ENCODE peak calls at places on chromosome 9, in seven cellular contexts. X is HCT116, M is mucosa of descending colon, V is left lung, L is A673, R is osteoblast, Y is H9. E is an unnamed sample. For H3K9me3 and H3K4me1, the result is how much of the 10 kb centered on the place peaks cover.

GRCh38 chr9:85522459-85523092 is 219.2 kb downstream of the AGTPBP1 start:
- DNase-seq in V (peak), X (no peak), M (no peak), L (peak), Y (peak), R (no peak), E (no peak)

GRCh38 chr9:136985027-136985602 is 2.3 kb downstream of the LCNL1 start:
- DNase-seq in V (no peak), Y (no peak), R (no peak), X (no peak), M (no peak), L (no peak), E (no peak)

GRCh38 chr9:137648396-137648795 is 29.6 kb downstream of the EHMT1 start:
- DNase-seq in R (no peak), L (no peak), M (no peak), Y (no peak), X (no peak), V (no peak), E (no peak)

GRCh38 chr9:88814521-88815101 is 176.7 kb upstream of the S1PR3 start:
- DNase-seq in L (peak), R (peak), Y (no peak), X (no peak), M (no peak), V (no peak), E (no peak)

GRCh38 chr9:115594551-115594950 is 476.6 kb upstream of the TNC start:
- DNase-seq in R (no peak), L (peak), V (no peak), X (no peak), M (no peak), Y (no peak), E (no peak)

GRCh38 chr9:114592356-114592755 is 4.8 kb downstream of the ATP6V1G1 start:
- DNase-seq in Y (no peak), M (no peak), R (peak), L (no peak), X (no peak), V (no peak), E (no peak)

GRCh38 chr9:32524558-32525461 is 1.2 kb downstream of the RIGI start:
- DNase-seq in X (no peak), Y (peak), V (no peak), L (peak), M (no peak), R (no peak), E (peak)

GRCh38 chr9:128098017-128098935 is 29.3 kb downstream of the PTGES2 start:
- DNase-seq in M (peak), L (peak), R (peak), Y (peak), V (peak), X (peak), E (peak)

DNA sequence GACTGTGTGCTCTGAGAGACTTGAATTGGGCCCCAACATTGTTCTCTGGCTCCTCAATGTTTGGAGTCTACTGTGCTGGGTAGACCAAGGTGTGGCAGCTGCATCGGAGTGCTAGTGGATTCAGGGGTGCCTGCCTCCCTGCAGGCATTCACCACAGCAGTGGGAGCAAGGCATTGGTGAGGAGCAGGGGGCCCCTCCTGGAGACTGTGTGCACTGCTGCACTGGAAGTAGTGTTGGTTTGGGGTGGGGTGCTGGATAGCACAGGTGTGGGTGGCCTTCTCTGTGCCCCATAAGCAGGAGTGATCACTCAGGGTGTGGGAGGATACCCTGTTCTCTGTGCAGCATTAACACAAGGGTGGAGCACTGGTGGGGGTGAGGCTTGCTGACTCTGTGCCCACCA is 39.2 kb downstream of the INSL6 start:
- DNase-seq in R (no peak), M (peak), X (no peak), V (no peak), L (no peak), Y (no peak), E (no peak)
- H3K9me3 ChIP-seq in R (under half), M (under half), X (under half), V (under half), L (under half), Y (under half), E (under half)

GRCh38 chr9:121735065-121735791 is 83.8 kb downstream of the DAB2IP start:
- DNase-seq in R (peak), X (no peak), Y (peak), V (no peak), M (no peak), L (peak), E (no peak)

GRCh38 chr9:121736147-121736721 is 84.8 kb downstream of the DAB2IP start:
- DNase-seq in X (no peak), R (peak), M (peak), Y (peak), V (peak), L (no peak), E (peak)

GRCh38 chr9:121734465-121734864 is 83.0 kb downstream of the DAB2IP start:
- DNase-seq in M (no peak), L (no peak), Y (no peak), X (no peak), V (no peak), R (peak), E (no peak)

GRCh38 chr9:121736964-121737462 is 85.6 kb downstream of the DAB2IP start:
- DNase-seq in R (no peak), L (no peak), Y (peak), V (peak), M (peak), X (no peak), E (peak)

DNA sequence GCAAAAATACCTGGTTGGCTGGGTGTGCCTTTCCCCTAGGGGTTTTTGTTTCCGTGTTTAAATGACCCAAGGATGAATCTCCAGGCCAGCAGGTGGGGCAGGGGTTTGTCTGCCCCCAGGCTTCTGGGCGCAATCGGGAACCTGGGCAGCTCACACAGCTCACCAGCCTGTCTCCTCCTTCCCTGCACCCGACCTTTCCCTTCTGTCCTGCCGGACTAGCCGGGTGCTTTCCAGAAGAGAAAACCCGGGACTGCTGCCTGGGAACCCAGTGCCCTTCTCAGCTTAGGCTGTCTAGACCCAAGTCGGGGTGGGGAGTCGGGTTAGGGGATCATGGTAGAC is 84.3 kb downstream of the DAB2IP start:
- DNase-seq in L (no peak), X (no peak), Y (peak), R (no peak), M (no peak), V (no peak), E (no peak)
- H3K4me1 ChIP-seq in L (under half), X (under half), Y (under half), R (under half), M (half or more), V (under half), E (under half)

GRCh38 chr9:119907056-119907455 is 537.8 kb upstream of the BRINP1 start:
- DNase-seq in M (no peak), V (no peak), X (no peak), Y (no peak), L (no peak), R (no peak), E (no peak)

GRCh38 chr9:119902611-119903010 is 533.4 kb upstream of the BRINP1 start:
- DNase-seq in X (no peak), R (no peak), M (no peak), V (no peak), L (no peak), Y (no peak), E (no peak)

GRCh38 chr9:119905706-119906105 is 536.5 kb upstream of the BRINP1 start:
- DNase-seq in Y (no peak), V (no peak), R (no peak), M (no peak), X (no peak), L (no peak), E (no peak)
- TF ChIP-seq CTCF in Y (no peak), V (no peak), R (no peak), M (no peak), X (no peak), L (no peak), E (no peak)

DNA sequence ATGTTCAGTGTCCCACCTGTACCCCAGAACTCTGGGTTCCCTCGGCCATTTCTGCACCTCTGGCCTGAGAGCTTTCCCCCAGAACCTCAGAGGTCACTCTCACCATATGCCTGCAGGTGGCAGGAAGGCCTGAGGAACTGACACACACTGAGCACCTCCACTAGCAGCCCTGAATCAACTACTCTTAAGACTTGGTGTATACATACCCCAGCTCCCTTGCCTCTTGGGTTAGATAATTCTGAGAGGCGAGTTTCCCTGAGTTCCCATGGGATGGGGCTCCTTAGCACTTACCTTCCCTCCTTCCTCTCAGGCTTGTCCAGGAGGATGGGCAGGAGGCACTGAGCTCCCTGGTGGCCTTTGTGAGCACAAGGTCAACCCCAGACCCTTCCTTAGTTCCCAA is 86.1 kb downstream of the HSD17B3 start:
- DNase-seq in L (no peak), R (no peak), V (no peak), X (no peak), M (no peak), Y (no peak), E (no peak)
- H3K9me3 ChIP-seq in L (under half), R (under half), V (under half), X (under half), M (under half), Y (under half), E (under half)

GRCh38 chr9:113221003-113221799 is at the start of the genes FKBP15 and SLC31A1:
- DNase-seq in Y (peak), X (peak), L (peak), V (peak), R (peak), M (peak), E (peak)
- H3K4me1 ChIP-seq in Y (under half), X (under half), L (under half), V (under half), R (under half), M (under half), E (under half)

GRCh38 chr9:132824151-132824550 is 53.9 kb downstream of the AK8 start:
- DNase-seq in Y (no peak), L (no peak), V (no peak), M (no peak), X (no peak), R (no peak), E (no peak)

GRCh38 chr9:132820545-132820944 is 57.5 kb downstream of the AK8 start:
- DNase-seq in V (no peak), X (no peak), M (no peak), R (no peak), L (no peak), Y (no peak), E (no peak)

GRCh38 chr9:132826576-132827365 is 51.3 kb downstream of the AK8 start:
- DNase-seq in R (no peak), V (peak), Y (no peak), M (no peak), L (no peak), X (no peak), E (no peak)

GRCh38 chr9:132826131-132826530 is 52.0 kb downstream of the AK8 start:
- DNase-seq in L (no peak), Y (no peak), M (no peak), X (no peak), V (no peak), R (no peak), E (no peak)

GRCh38 chr9:132823370-132824144 is 54.5 kb downstream of the AK8 start:
- DNase-seq in M (no peak), V (no peak), R (no peak), L (no peak), Y (no peak), X (no peak), E (no peak)
- TF ChIP-seq CTCF in M (no peak), V (no peak), R (no peak), L (no peak), Y (no peak), X (no peak), E (no peak)

E was measured in pancreas.